ENCODE peak calls at places on chromosomes 7 and 10, in nine cellular contexts. B, P, I, M, Q, T, W, Z and J are unnamed samples.

GRCh38 chr7:72334733-72335132 is 77.4 kb downstream of the CALN1 start:
- DNase-seq in B (no peak), P (no peak), I (no peak), M (no peak), Q (no peak), T (no peak), W (no peak), Z (no peak), J (no peak)

GRCh38 chr10:97542169-97543024 is 30.2 kb upstream of the ANKRD2 start:
- DNase-seq in B (peak), P (peak), I (no peak), M (no peak), Q (peak), T (no peak), W (peak), Z (peak), J (peak)

GRCh38 chr10:121956111-121957061 is 18.6 kb downstream of the NSMCE4A start:
- DNase-seq in B (no peak), P (no peak), I (no peak), M (no peak), Q (peak), T (no peak), W (peak), Z (no peak), J (no peak)

GRCh38 chr7:22157552-22157951 is 199.4 kb downstream of the RAPGEF5 start:
- DNase-seq in B (no peak), P (no peak), I (no peak), M (no peak), Q (no peak), T (no peak), W (no peak), Z (no peak), J (no peak)

GRCh38 chr10:133258066-133258817 is 18.4 kb downstream of the ADAM8 start:
- DNase-seq in B (peak), P (no peak), I (no peak), M (peak), Q (no peak), T (no peak), W (no peak), Z (no peak), J (peak)

GRCh38 chr7:39890411-39890810 is 59.6 kb upstream of the CDK13 start:
- DNase-seq in B (no peak), P (no peak), I (no peak), M (no peak), Q (no peak), T (no peak), W (no peak), Z (no peak), J (no peak)

GRCh38 chr10:83817797-83818196 is 321.5 kb upstream of the GHITM start:
- DNase-seq in B (no peak), P (no peak), I (no peak), M (no peak), Q (no peak), T (no peak), W (no peak), Z (no peak), J (no peak)

GRCh38 chr7:106071356-106071998 is 40.6 kb downstream of the SYPL1 start:
- DNase-seq in B (peak), P (no peak), I (peak), M (peak), Q (no peak), T (no peak), W (no peak), Z (no peak), J (no peak)

GRCh38 chr10:6114299-6114698 is 25.5 kb downstream of the RBM17 start:
- DNase-seq in B (no peak), P (no peak), I (no peak), M (no peak), Q (no peak), T (no peak), W (no peak), Z (no peak), J (no peak)

GRCh38 chr10:17229967-17230682 is 2.1 kb downstream of the VIM start:
- DNase-seq in B (peak), P (peak), I (peak), M (peak), Q (peak), T (peak), W (no peak), Z (no peak), J (peak)

GRCh38 chr10:113450906-113451305 is 101.9 kb upstream of the HABP2 start:
- DNase-seq in B (no peak), P (no peak), I (no peak), M (no peak), Q (no peak), T (no peak), W (no peak), Z (no peak), J (no peak)

GRCh38 chr7:57199252-57199651 is 67.0 kb upstream of the ZNF479 start:
- DNase-seq in B (no peak), P (no peak), I (no peak), M (peak), Q (no peak), T (no peak), W (no peak), Z (no peak), J (no peak)

GRCh38 chr10:69816963-69817605 is 15.4 kb downstream of the COL13A1 start:
- DNase-seq in B (no peak), P (no peak), I (no peak), M (no peak), Q (no peak), T (no peak), W (no peak), Z (no peak), J (no peak)

GRCh38 chr7:149717481-149717880 is 55.9 kb downstream of the ZNF467 start:
- DNase-seq in B (no peak), P (no peak), I (peak), M (peak), Q (no peak), T (no peak), W (no peak), Z (no peak), J (no peak)